ENCODE peak calls at places on chromosomes 3 and 15, in eight cellular contexts. One of them, this sample, is unnamed.

GRCh38 chr15:84911879-84912660 is 27.6 kb downstream of the SLC28A1 start:
- DNase-seq in mucosa of descending colon: peak; percentile 50
- DNase-seq in WTC11: no peak
- DNase-seq in CD14-positive monocyte: no peak
- DNase-seq in lung: peak; percentile 73
- DNase-seq in Calu3: peak; percentile 85
- DNase-seq in Peyer's patch: peak; percentile 67
- DNase-seq in progenitor cell of endocrine pancreas: no peak
- DNase-seq in this sample: no peak

GRCh38 chr3:47536221-47536891 is 22.8 kb upstream of the ELP6 start:
- DNase-seq in WTC11: no peak
- DNase-seq in progenitor cell of endocrine pancreas: no peak
- DNase-seq in lung: no peak
- DNase-seq in Calu3: no peak
- DNase-seq in CD14-positive monocyte: no peak
- DNase-seq in mucosa of descending colon: no peak
- DNase-seq in Peyer's patch: no peak
- DNase-seq in this sample: no peak

GRCh38 chr3:45814322-45814721 is 18.0 kb upstream of the SLC6A20 start:
- DNase-seq in CD14-positive monocyte: no peak
- DNase-seq in mucosa of descending colon: no peak
- DNase-seq in Peyer's patch: no peak
- DNase-seq in WTC11: no peak
- DNase-seq in progenitor cell of endocrine pancreas: no peak
- DNase-seq in Calu3: no peak
- DNase-seq in lung: no peak
- DNase-seq in this sample: no peak

GRCh38 chr15:27222479-27222878 is 251.5 kb downstream of the GABRG3 start:
- DNase-seq in CD14-positive monocyte: no peak
- DNase-seq in WTC11: no peak
- DNase-seq in lung: no peak
- DNase-seq in Calu3: no peak
- DNase-seq in mucosa of descending colon: no peak
- DNase-seq in Peyer's patch: no peak
- DNase-seq in progenitor cell of endocrine pancreas: no peak
- DNase-seq in this sample: no peak

GRCh38 chr15:77034620-77035467 is 36.1 kb downstream of the TSPAN3 start:
- DNase-seq in progenitor cell of endocrine pancreas: peak; percentile 21
- DNase-seq in lung: no peak
- DNase-seq in WTC11: peak; percentile 83
- DNase-seq in CD14-positive monocyte: no peak
- DNase-seq in Peyer's patch: peak; percentile 76
- DNase-seq in mucosa of descending colon: peak; percentile 75
- DNase-seq in Calu3: peak; percentile 61
- DNase-seq in this sample: peak; percentile 47

GRCh38 chr15:48928877-48929538 is 34.7 kb downstream of the SHC4 start:
- DNase-seq in progenitor cell of endocrine pancreas: no peak
- DNase-seq in Peyer's patch: no peak
- DNase-seq in CD14-positive monocyte: no peak
- DNase-seq in lung: no peak
- DNase-seq in WTC11: no peak
- DNase-seq in Calu3: no peak
- DNase-seq in mucosa of descending colon: no peak
- DNase-seq in this sample: no peak

GRCh38 chr3:42662037-42662812 is 8.7 kb downstream of the ZBTB47 start:
- DNase-seq in WTC11: no peak
- DNase-seq in progenitor cell of endocrine pancreas: no peak
- DNase-seq in lung: no peak
- DNase-seq in CD14-positive monocyte: peak; percentile 27
- DNase-seq in mucosa of descending colon: no peak
- DNase-seq in Peyer's patch: no peak
- DNase-seq in Calu3: no peak
- DNase-seq in this sample: no peak

GRCh38 chr3:12994607-12995388 is 78.4 kb downstream of the IQSEC1 start:
- DNase-seq in progenitor cell of endocrine pancreas: peak; percentile 92
- DNase-seq in WTC11: peak; percentile 90
- DNase-seq in CD14-positive monocyte: peak; percentile 83
- DNase-seq in lung: peak; percentile 84
- DNase-seq in Peyer's patch: peak; percentile 91
- DNase-seq in Calu3: peak; percentile 94
- DNase-seq in mucosa of descending colon: peak; percentile 95
- DNase-seq in this sample: peak; percentile 89

GRCh38 chr3:87354399-87354798 is 78.0 kb upstream of the POU1F1 start:
- DNase-seq in Peyer's patch: no peak
- DNase-seq in CD14-positive monocyte: no peak
- DNase-seq in WTC11: no peak
- DNase-seq in Calu3: no peak
- DNase-seq in progenitor cell of endocrine pancreas: no peak
- DNase-seq in lung: no peak
- DNase-seq in mucosa of descending colon: no peak
- DNase-seq in this sample: no peak

GRCh38 chr3:153242900-153243299 is 80.9 kb downstream of the RAP2B start:
- DNase-seq in WTC11: no peak
- DNase-seq in mucosa of descending colon: no peak
- DNase-seq in CD14-positive monocyte: no peak
- DNase-seq in Calu3: no peak
- DNase-seq in Peyer's patch: no peak
- DNase-seq in lung: no peak
- DNase-seq in progenitor cell of endocrine pancreas: no peak
- DNase-seq in this sample: no peak

GRCh38 chr3:41880387-41880786 is 81.5 kb downstream of the ULK4 start:
- DNase-seq in Calu3: no peak
- DNase-seq in progenitor cell of endocrine pancreas: no peak
- DNase-seq in CD14-positive monocyte: no peak
- DNase-seq in mucosa of descending colon: no peak
- DNase-seq in lung: no peak
- DNase-seq in Peyer's patch: no peak
- DNase-seq in WTC11: no peak
- DNase-seq in this sample: no peak

DNA sequence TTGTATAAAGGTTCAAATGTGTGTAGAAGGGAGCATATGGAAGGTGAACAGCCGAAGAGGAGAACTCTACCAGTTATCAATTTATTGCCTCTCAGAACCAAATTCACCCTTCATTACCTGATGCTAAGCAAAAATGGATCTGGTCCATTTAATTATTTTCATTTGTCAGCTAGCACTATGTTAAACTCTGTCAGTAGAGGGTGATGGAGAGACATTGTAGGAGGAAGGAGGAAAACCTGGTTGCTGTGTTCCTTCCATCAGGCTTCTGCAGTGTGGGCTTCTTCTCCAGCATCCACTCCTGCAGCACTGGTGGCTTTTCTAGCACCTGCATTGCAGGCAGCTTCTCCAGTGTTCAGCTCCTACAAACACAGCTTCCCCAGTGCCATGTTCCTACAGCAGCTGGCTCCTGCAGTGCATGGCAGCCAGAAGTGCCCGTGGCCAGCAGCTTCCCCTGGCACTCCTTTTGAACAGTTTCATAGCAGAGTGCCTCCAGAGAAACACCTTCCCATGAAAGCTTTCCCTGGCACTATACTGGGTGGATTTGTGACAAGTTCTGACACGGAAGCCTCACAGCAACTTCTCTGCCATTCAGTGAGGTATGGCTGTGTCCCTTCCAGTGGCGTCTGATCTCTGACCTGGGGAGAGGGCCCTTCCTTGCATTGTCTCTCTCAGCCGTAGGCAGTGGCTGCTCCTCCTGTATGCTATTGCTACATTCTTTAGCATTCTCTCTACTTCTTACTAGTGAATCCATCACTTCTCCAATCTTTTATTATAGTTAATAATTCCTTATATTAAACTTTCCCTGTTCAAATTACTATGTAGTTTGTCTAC is 14.6 kb upstream of the IL17RD start:
- DNase-seq in CD14-positive monocyte: no peak
- DNase-seq in lung: no peak
- DNase-seq in Peyer's patch: no peak
- DNase-seq in WTC11: no peak
- DNase-seq in progenitor cell of endocrine pancreas: no peak
- DNase-seq in mucosa of descending colon: no peak
- DNase-seq in Calu3: no peak
- DNase-seq in this sample: no peak
- TF ChIP-seq CTCF in CD14-positive monocyte: no peak
- TF ChIP-seq CTCF in lung: no peak
- TF ChIP-seq CTCF in Peyer's patch: no peak
- TF ChIP-seq CTCF in WTC11: no peak
- TF ChIP-seq CTCF in progenitor cell of endocrine pancreas: peak; percentile 51
- TF ChIP-seq CTCF in mucosa of descending colon: no peak
- TF ChIP-seq CTCF in Calu3: no peak
- TF ChIP-seq CTCF in this sample: peak; percentile 49

GRCh38 chr3:3020209-3020608 is 90.0 kb downstream of the IL5RA start:
- DNase-seq in WTC11: no peak
- DNase-seq in CD14-positive monocyte: no peak
- DNase-seq in Calu3: no peak
- DNase-seq in lung: no peak
- DNase-seq in mucosa of descending colon: no peak
- DNase-seq in progenitor cell of endocrine pancreas: no peak
- DNase-seq in Peyer's patch: no peak
- DNase-seq in this sample: no peak

GRCh38 chr3:3013299-3013698 is 96.9 kb downstream of the IL5RA start:
- DNase-seq in WTC11: no peak
- DNase-seq in progenitor cell of endocrine pancreas: no peak
- DNase-seq in Peyer's patch: no peak
- DNase-seq in lung: no peak
- DNase-seq in mucosa of descending colon: no peak
- DNase-seq in CD14-positive monocyte: no peak
- DNase-seq in Calu3: no peak
- DNase-seq in this sample: no peak

DNA sequence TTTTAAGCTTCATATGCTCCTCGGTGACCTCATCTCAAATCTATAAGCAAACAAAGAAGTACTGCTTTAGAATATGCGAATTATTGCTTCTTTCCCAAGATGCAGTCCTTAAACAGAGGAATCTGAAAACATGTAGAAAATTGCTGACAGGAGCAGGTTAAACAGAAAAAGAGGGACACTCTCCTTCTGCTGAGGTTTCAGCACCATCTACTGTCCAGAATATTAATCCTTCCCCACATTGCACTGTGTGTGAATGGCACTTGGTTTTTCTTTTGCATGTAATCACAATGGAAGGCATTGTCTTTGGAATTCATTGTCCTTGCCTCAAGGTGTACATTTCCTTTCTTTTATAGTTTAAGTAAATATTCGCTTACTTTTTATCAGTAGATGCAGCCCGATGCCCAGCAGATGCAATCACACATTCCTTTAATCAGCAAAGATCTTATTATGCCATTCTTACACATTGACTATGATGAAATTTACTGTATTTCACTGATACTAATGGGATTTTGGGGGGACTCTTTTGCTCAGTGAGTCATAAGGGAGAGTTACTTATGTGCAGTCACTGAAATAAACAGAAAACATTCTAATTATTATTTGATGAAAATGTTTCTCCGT is 94.6 kb downstream of the IL5RA start:
- DNase-seq in Peyer's patch: no peak
- DNase-seq in mucosa of descending colon: no peak
- DNase-seq in Calu3: peak; percentile 46
- DNase-seq in progenitor cell of endocrine pancreas: no peak
- DNase-seq in CD14-positive monocyte: no peak
- DNase-seq in lung: no peak
- DNase-seq in WTC11: no peak
- DNase-seq in this sample: peak; percentile 3
- TF ChIP-seq CTCF in Peyer's patch: no peak
- TF ChIP-seq CTCF in mucosa of descending colon: no peak
- TF ChIP-seq CTCF in Calu3: no peak
- TF ChIP-seq CTCF in progenitor cell of endocrine pancreas: peak; percentile 61
- TF ChIP-seq CTCF in CD14-positive monocyte: no peak
- TF ChIP-seq CTCF in lung: peak; percentile 30
- TF ChIP-seq CTCF in WTC11: no peak
- TF ChIP-seq CTCF in this sample: peak; percentile 77

DNA sequence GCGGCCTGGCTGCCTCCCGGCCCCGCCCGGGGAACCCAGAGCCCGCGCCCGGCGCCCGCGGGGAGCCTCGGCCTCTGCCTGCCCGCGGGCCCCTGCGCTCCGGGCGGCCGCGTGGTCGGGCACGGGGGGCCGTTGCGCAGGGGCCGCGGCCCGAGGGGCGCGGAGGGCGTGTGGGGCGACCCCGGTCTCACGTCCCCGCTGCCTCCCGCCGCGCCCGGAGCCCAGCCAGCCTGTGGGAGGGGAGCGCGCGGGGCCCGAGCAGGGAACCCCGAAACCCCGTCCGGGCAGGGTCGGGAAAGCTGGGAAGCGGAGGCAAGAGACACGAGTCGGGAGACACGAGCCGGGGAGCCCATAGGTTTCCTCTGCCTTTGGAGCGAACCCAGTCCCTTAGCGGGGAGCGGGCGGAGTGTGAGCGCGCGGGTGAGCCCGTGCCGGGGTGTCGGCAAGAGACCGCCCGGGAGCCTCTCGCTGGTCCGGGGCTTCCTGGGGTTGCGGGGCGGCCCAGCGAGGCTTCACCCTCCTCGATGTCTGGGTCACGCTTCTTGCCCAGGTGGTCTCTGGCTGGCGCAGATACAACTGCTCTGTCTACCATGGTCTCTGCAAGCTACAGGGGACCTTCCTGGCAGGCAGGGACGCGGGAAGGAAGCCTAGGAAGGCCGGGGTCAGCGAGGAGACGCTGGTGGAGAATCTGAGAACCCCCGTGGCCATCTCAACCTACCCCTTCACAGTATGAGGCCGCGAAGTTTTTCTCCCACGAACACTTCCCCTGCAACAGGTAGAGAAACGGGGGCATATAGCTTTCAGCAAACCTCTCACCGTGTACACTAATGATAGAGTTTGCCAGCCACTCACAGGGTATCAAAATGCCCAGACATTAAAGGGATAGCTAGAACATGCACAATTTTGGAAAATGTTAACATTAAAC is 586 bp downstream of the LRRK1 start:
- DNase-seq in lung: no peak
- DNase-seq in WTC11: no peak
- DNase-seq in progenitor cell of endocrine pancreas: no peak
- DNase-seq in CD14-positive monocyte: no peak
- DNase-seq in Peyer's patch: peak; percentile 74
- DNase-seq in mucosa of descending colon: peak; percentile 69
- DNase-seq in Calu3: peak; percentile 59
- DNase-seq in this sample: no peak
- TF ChIP-seq CTCF in lung: no peak
- TF ChIP-seq CTCF in WTC11: no peak
- TF ChIP-seq CTCF in progenitor cell of endocrine pancreas: no peak
- TF ChIP-seq CTCF in CD14-positive monocyte: no peak
- TF ChIP-seq CTCF in Peyer's patch: no peak
- TF ChIP-seq CTCF in mucosa of descending colon: no peak
- TF ChIP-seq CTCF in Calu3: no peak
- TF ChIP-seq CTCF in this sample: no peak

DNA sequence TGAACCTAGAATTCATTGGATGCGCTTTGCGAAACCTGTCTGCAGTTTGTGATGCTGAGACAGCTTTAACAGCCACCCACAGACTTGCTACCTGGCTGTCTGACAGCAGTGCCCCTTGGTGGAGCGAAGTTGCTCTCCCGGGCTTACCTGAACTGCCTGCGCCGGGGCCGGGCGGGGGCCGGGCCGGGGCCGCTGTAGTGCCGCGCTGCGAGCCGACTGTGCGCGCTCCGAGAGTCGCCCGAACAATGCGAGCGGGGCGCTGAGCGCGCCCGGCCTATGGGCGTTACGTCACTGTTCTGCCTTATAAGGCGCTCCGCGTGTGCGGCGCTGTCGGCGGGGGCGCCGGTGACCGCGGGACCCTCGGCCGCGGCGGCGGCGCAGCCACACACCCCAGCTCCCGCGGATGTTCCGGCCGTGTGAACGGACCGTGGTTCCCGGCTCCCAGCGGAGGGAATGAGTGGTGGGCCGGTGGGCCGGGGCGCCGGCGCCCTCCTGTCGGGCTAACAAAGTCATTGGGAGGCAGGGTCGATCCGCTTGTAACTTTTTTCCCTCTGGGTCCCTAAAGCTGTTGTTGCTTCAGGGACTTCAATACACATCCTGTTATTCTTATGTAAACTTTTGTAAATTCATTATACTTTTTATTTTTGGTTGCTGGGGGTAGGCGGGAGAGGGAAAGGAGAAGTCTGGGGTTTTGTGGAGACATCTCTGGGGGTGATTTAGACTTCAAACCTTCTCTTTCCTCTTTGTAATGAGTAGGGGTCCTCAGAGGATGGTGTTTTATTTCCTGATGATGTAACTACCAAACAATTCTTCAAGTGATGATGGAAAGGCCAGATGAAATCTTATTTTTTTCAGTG is 58.5 kb downstream of the CMSS1 start:
- DNase-seq in progenitor cell of endocrine pancreas: peak; percentile 82
- DNase-seq in mucosa of descending colon: peak; percentile 88
- DNase-seq in Calu3: peak; percentile 71
- DNase-seq in CD14-positive monocyte: peak; percentile 63
- DNase-seq in WTC11: peak; percentile 91
- DNase-seq in lung: peak; percentile 80
- DNase-seq in Peyer's patch: peak; percentile 87
- DNase-seq in this sample: peak; percentile 73
- TF ChIP-seq CTCF in progenitor cell of endocrine pancreas: peak; percentile 23
- TF ChIP-seq CTCF in mucosa of descending colon: no peak
- TF ChIP-seq CTCF in Calu3: no peak
- TF ChIP-seq CTCF in CD14-positive monocyte: no peak
- TF ChIP-seq CTCF in WTC11: no peak
- TF ChIP-seq CTCF in lung: no peak
- TF ChIP-seq CTCF in Peyer's patch: no peak
- TF ChIP-seq CTCF in this sample: peak; percentile 21